ENCODE peak calls at places on chromosomes 7 and 10, in five cellular contexts. L, Q, Y, P and R are unnamed samples.

GRCh38 chr7:3955751-3956696 is 655.0 kb downstream of the SDK1 start:
- DNase-seq in L (peak), Q (peak), Y (no peak), P (no peak), R (no peak)

GRCh38 chr7:156640949-156641485 is 443 bp downstream of the RNF32 start:
- DNase-seq in L (peak), Q (no peak), Y (no peak), P (no peak), R (peak)

GRCh38 chr10:17816208-17816607 is 7.1 kb downstream of the MRC1 start:
- DNase-seq in L (no peak), Q (no peak), Y (no peak), P (no peak), R (no peak)

GRCh38 chr10:71878327-71879034 is 27.4 kb upstream of the PSAP start:
- DNase-seq in L (no peak), Q (no peak), Y (no peak), P (no peak), R (peak)

GRCh38 chr10:103395754-103396066 is 565 bp downstream of the ATP5MK start:
- DNase-seq in L (no peak), Q (no peak), Y (no peak), P (no peak), R (peak)

GRCh38 chr10:124875596-124875995 is 66.3 kb upstream of the ZRANB1 start:
- DNase-seq in L (no peak), Q (peak), Y (no peak), P (no peak), R (no peak)

GRCh38 chr10:112536663-112537062 is 89.6 kb downstream of the VTI1A start:
- DNase-seq in L (no peak), Q (no peak), Y (no peak), P (no peak), R (no peak)

GRCh38 chr10:79378647-79379511 is 31.6 kb downstream of the PPIF start:
- DNase-seq in L (no peak), Q (no peak), Y (peak), P (no peak), R (no peak)